ENCODE peak calls at places on chromosome 12, in four cellular contexts. H, I, M and Q are unnamed samples.
A peak's percentile ranks its signal among the peaks of the same experiment; 100 is the strongest.

GRCh38 chr12:31813305-31813704 is 84.5 kb upstream of the AMN1 start:
- DNase-seq in I (no peak), H (no peak), M (peak; percentile 68), Q (no peak)

GRCh38 chr12:72863671-72864070 is 591.5 kb downstream of the TRHDE start:
- DNase-seq in I (no peak), H (no peak), M (no peak), Q (no peak)

GRCh38 chr12:14928946-14929345 is 9.4 kb downstream of the ERP27 start:
- DNase-seq in H (no peak), M (peak; percentile 16), I (no peak), Q (no peak)

GRCh38 chr12:53190108-53190729 is 9.5 kb upstream of the CSAD start:
- DNase-seq in I (no peak), M (peak; percentile 94), H (no peak), Q (peak; percentile 81)

GRCh38 chr12:57637364-57637763 is 4.4 kb upstream of the B4GALNT1 start:
- DNase-seq in M (no peak), H (no peak), I (no peak), Q (peak; percentile 51)

GRCh38 chr12:131831635-131832041 is 3.4 kb downstream of the MMP17 start:
- DNase-seq in H (no peak), M (no peak), I (no peak), Q (no peak)

GRCh38 chr12:17661250-17661649 is 428.7 kb downstream of the RERGL start:
- DNase-seq in I (no peak), H (no peak), M (no peak), Q (no peak)

GRCh38 chr12:10189653-10190052 is 10.8 kb downstream of the TMEM52B start:
- DNase-seq in M (no peak), I (no peak), H (no peak), Q (no peak)

GRCh38 chr12:117679776-117680175 is 289.0 kb downstream of the KSR2 start:
- DNase-seq in I (no peak), H (no peak), M (no peak), Q (no peak)

GRCh38 chr12:57861967-57862366 is 15.4 kb upstream of the CTDSP2 start:
- DNase-seq in H (no peak), M (no peak), I (no peak), Q (no peak)

GRCh38 chr12:98744692-98745091 is 99.6 kb downstream of the APAF1 start:
- DNase-seq in H (no peak), I (no peak), M (no peak), Q (peak; percentile 47)

GRCh38 chr12:120079352-120080042 is 37.1 kb downstream of the RAB35 start:
- DNase-seq in H (no peak), M (no peak), I (no peak), Q (no peak)

GRCh38 chr12:121590476-121591143 is 9.8 kb upstream of the KDM2B start:
- DNase-seq in I (peak; percentile 37), H (peak; percentile 63), M (peak; percentile 62), Q (peak; percentile 34)

GRCh38 chr12:93868771-93869170 is 191.6 kb downstream of the CRADD start:
- DNase-seq in H (no peak), M (no peak), I (no peak), Q (no peak)

GRCh38 chr12:118220697-118221096 is 84.8 kb downstream of the PEBP1 start:
- DNase-seq in I (no peak), M (no peak), H (no peak), Q (peak; percentile 52)

GRCh38 chr12:27025116-27025515 is 2.8 kb downstream of the MED21 start:
- DNase-seq in H (no peak), I (no peak), M (no peak), Q (no peak)

GRCh38 chr12:116532986-116533342 is 26.2 kb upstream of the MAP1LC3B2 start:
- DNase-seq in I (no peak), H (no peak), M (no peak), Q (no peak)

GRCh38 chr12:62530596-62530995 is 64.0 kb downstream of the MON2 start:
- DNase-seq in H (no peak), I (no peak), M (no peak), Q (no peak)

GRCh38 chr12:104609083-104609844 is 152.5 kb downstream of the CHST11 start:
- DNase-seq in H (no peak), M (no peak), I (no peak), Q (peak; percentile 43)

GRCh38 chr12:31323466-31324115 is 2.4 kb downstream of the SINHCAF start:
- DNase-seq in H (peak; percentile 47), I (peak; percentile 34), M (peak; percentile 63), Q (peak; percentile 72)

GRCh38 chr12:123902821-123903220 is 69.8 kb downstream of the CCDC92 start:
- DNase-seq in M (no peak), H (no peak), I (no peak), Q (no peak)

GRCh38 chr12:88577537-88577936 is 2.7 kb downstream of the KITLG start:
- DNase-seq in M (no peak), I (no peak), H (no peak), Q (no peak)

GRCh38 chr12:118098456-118098855 is 5.4 kb downstream of the VSIG10 start:
- DNase-seq in H (no peak), M (no peak), I (no peak), Q (no peak)

GRCh38 chr12:78085562-78086182 is 255.0 kb downstream of the NAV3 start:
- DNase-seq in H (no peak), I (no peak), M (no peak), Q (no peak)

GRCh38 chr12:79344855-79345840 is 345.6 kb downstream of the PAWR start:
- DNase-seq in M (peak; percentile 59), I (no peak), H (no peak), Q (peak; percentile 81)

GRCh38 chr12:117033382-117034045 is 65.7 kb downstream of the TESC start:
- DNase-seq in I (no peak), M (peak; percentile 52), H (no peak), Q (no peak)

GRCh38 chr12:124277394-124278222 is 17.3 kb upstream of the RFLNA start:
- DNase-seq in H (no peak), M (peak; percentile 62), I (no peak), Q (no peak)

GRCh38 chr12:29702972-29703371 is 80.8 kb downstream of the TMTC1 start:
- DNase-seq in M (no peak), H (no peak), I (no peak), Q (no peak)

GRCh38 chr12:31524791-31525495 is 66.0 kb downstream of the DENND5B start:
- DNase-seq in I (no peak), M (no peak), H (no peak), Q (peak; percentile 66)

GRCh38 chr12:93979189-93979588 is 169.2 kb upstream of the PLXNC1 start:
- DNase-seq in H (no peak), I (no peak), M (no peak), Q (peak; percentile 72)

GRCh38 chr12:112967858-112968257 is 10.5 kb upstream of the OAS2 start:
- DNase-seq in H (no peak), M (no peak), I (no peak), Q (no peak)

GRCh38 chr12:124750787-124751471 is 112.7 kb downstream of the SCARB1 start:
- DNase-seq in M (peak; percentile 91), I (no peak), H (no peak), Q (peak; percentile 83)